ENCODE peak calls at places on chromosomes 12 and 14, in six cellular contexts. One of them, this sample, is unnamed.

GRCh38 chr14:56331815-56332214 is 213.6 kb downstream of the PELI2 start:
- DNase-seq in CMK: no peak
- DNase-seq in activated naive CD4-positive, alpha-beta T cell treated with anti-CD3 and anti-CD28 coated beads, Interleukin-2, amount 50 U/mL, for 72 hours: no peak
- DNase-seq in stimulated activated CD4-positive, alpha-beta T cell treated with anti-CD3 and anti-CD28 coated beads, TNF-alpha, amount 100 ng/mL, for 24 hours: no peak
- DNase-seq in epithelial cell of prostate: no peak
- DNase-seq in lung microvascular endothelial cell: no peak
- DNase-seq in this sample: peak

GRCh38 chr14:53432378-53432802 is 279.3 kb upstream of the DDHD1 start:
- DNase-seq in stimulated activated CD4-positive, alpha-beta T cell treated with anti-CD3 and anti-CD28 coated beads, TNF-alpha, amount 100 ng/mL, for 24 hours: peak
- DNase-seq in epithelial cell of prostate: no peak
- DNase-seq in CMK: no peak
- DNase-seq in lung microvascular endothelial cell: peak
- DNase-seq in activated naive CD4-positive, alpha-beta T cell treated with anti-CD3 and anti-CD28 coated beads, Interleukin-2, amount 50 U/mL, for 72 hours: no peak
- DNase-seq in this sample: no peak

GRCh38 chr12:87300-87699 is 20.7 kb downstream of the IQSEC3 start:
- DNase-seq in activated naive CD4-positive, alpha-beta T cell treated with anti-CD3 and anti-CD28 coated beads, Interleukin-2, amount 50 U/mL, for 72 hours: no peak
- DNase-seq in stimulated activated CD4-positive, alpha-beta T cell treated with anti-CD3 and anti-CD28 coated beads, TNF-alpha, amount 100 ng/mL, for 24 hours: no peak
- DNase-seq in epithelial cell of prostate: no peak
- DNase-seq in CMK: no peak
- DNase-seq in lung microvascular endothelial cell: no peak
- DNase-seq in this sample: no peak

GRCh38 chr12:87988534-87988933 is 40.7 kb downstream of the C12orf50 start:
- DNase-seq in lung microvascular endothelial cell: no peak
- DNase-seq in activated naive CD4-positive, alpha-beta T cell treated with anti-CD3 and anti-CD28 coated beads, Interleukin-2, amount 50 U/mL, for 72 hours: no peak
- DNase-seq in CMK: no peak
- DNase-seq in epithelial cell of prostate: no peak
- DNase-seq in stimulated activated CD4-positive, alpha-beta T cell treated with anti-CD3 and anti-CD28 coated beads, TNF-alpha, amount 100 ng/mL, for 24 hours: no peak
- DNase-seq in this sample: no peak

GRCh38 chr14:39665084-39665483 is 232.9 kb upstream of the FBXO33 start:
- DNase-seq in CMK: no peak
- DNase-seq in epithelial cell of prostate: no peak
- DNase-seq in activated naive CD4-positive, alpha-beta T cell treated with anti-CD3 and anti-CD28 coated beads, Interleukin-2, amount 50 U/mL, for 72 hours: no peak
- DNase-seq in lung microvascular endothelial cell: no peak
- DNase-seq in stimulated activated CD4-positive, alpha-beta T cell treated with anti-CD3 and anti-CD28 coated beads, TNF-alpha, amount 100 ng/mL, for 24 hours: no peak
- DNase-seq in this sample: no peak

GRCh38 chr12:47797432-47797831 is 22.3 kb downstream of the HDAC7 start:
- DNase-seq in activated naive CD4-positive, alpha-beta T cell treated with anti-CD3 and anti-CD28 coated beads, Interleukin-2, amount 50 U/mL, for 72 hours: no peak
- DNase-seq in lung microvascular endothelial cell: no peak
- DNase-seq in CMK: no peak
- DNase-seq in stimulated activated CD4-positive, alpha-beta T cell treated with anti-CD3 and anti-CD28 coated beads, TNF-alpha, amount 100 ng/mL, for 24 hours: no peak
- DNase-seq in epithelial cell of prostate: no peak
- DNase-seq in this sample: no peak

GRCh38 chr14:21092147-21093011 is 6.1 kb downstream of the ZNF219 start:
- DNase-seq in CMK: no peak
- DNase-seq in lung microvascular endothelial cell: peak
- DNase-seq in stimulated activated CD4-positive, alpha-beta T cell treated with anti-CD3 and anti-CD28 coated beads, TNF-alpha, amount 100 ng/mL, for 24 hours: peak
- DNase-seq in activated naive CD4-positive, alpha-beta T cell treated with anti-CD3 and anti-CD28 coated beads, Interleukin-2, amount 50 U/mL, for 72 hours: peak
- DNase-seq in epithelial cell of prostate: no peak
- DNase-seq in this sample: no peak

GRCh38 chr14:77083082-77083481 is 15.0 kb upstream of the CIPC start:
- DNase-seq in lung microvascular endothelial cell: no peak
- DNase-seq in CMK: no peak
- DNase-seq in epithelial cell of prostate: no peak
- DNase-seq in stimulated activated CD4-positive, alpha-beta T cell treated with anti-CD3 and anti-CD28 coated beads, TNF-alpha, amount 100 ng/mL, for 24 hours: no peak
- DNase-seq in activated naive CD4-positive, alpha-beta T cell treated with anti-CD3 and anti-CD28 coated beads, Interleukin-2, amount 50 U/mL, for 72 hours: no peak
- DNase-seq in this sample: no peak

GRCh38 chr14:68771631-68772030 is 21.2 kb downstream of the ZFP36L1 start:
- DNase-seq in stimulated activated CD4-positive, alpha-beta T cell treated with anti-CD3 and anti-CD28 coated beads, TNF-alpha, amount 100 ng/mL, for 24 hours: no peak
- DNase-seq in lung microvascular endothelial cell: peak
- DNase-seq in epithelial cell of prostate: no peak
- DNase-seq in CMK: no peak
- DNase-seq in activated naive CD4-positive, alpha-beta T cell treated with anti-CD3 and anti-CD28 coated beads, Interleukin-2, amount 50 U/mL, for 72 hours: peak
- DNase-seq in this sample: no peak

GRCh38 chr14:33668066-33668465 is 282.8 kb downstream of the EGLN3 start:
- DNase-seq in epithelial cell of prostate: no peak
- DNase-seq in lung microvascular endothelial cell: no peak
- DNase-seq in stimulated activated CD4-positive, alpha-beta T cell treated with anti-CD3 and anti-CD28 coated beads, TNF-alpha, amount 100 ng/mL, for 24 hours: no peak
- DNase-seq in activated naive CD4-positive, alpha-beta T cell treated with anti-CD3 and anti-CD28 coated beads, Interleukin-2, amount 50 U/mL, for 72 hours: no peak
- DNase-seq in CMK: no peak
- DNase-seq in this sample: no peak

GRCh38 chr14:23793532-23793931 is 157.4 kb downstream of the DHRS2 start:
- DNase-seq in stimulated activated CD4-positive, alpha-beta T cell treated with anti-CD3 and anti-CD28 coated beads, TNF-alpha, amount 100 ng/mL, for 24 hours: no peak
- DNase-seq in epithelial cell of prostate: no peak
- DNase-seq in lung microvascular endothelial cell: no peak
- DNase-seq in activated naive CD4-positive, alpha-beta T cell treated with anti-CD3 and anti-CD28 coated beads, Interleukin-2, amount 50 U/mL, for 72 hours: no peak
- DNase-seq in CMK: no peak
- DNase-seq in this sample: no peak

GRCh38 chr12:124433147-124433874 is 134.1 kb downstream of the NCOR2 start:
- DNase-seq in CMK: no peak
- DNase-seq in epithelial cell of prostate: no peak
- DNase-seq in stimulated activated CD4-positive, alpha-beta T cell treated with anti-CD3 and anti-CD28 coated beads, TNF-alpha, amount 100 ng/mL, for 24 hours: no peak
- DNase-seq in activated naive CD4-positive, alpha-beta T cell treated with anti-CD3 and anti-CD28 coated beads, Interleukin-2, amount 50 U/mL, for 72 hours: no peak
- DNase-seq in lung microvascular endothelial cell: no peak
- DNase-seq in this sample: no peak

GRCh38 chr14:89973234-89973823 is 17.6 kb downstream of the TDP1 start:
- DNase-seq in activated naive CD4-positive, alpha-beta T cell treated with anti-CD3 and anti-CD28 coated beads, Interleukin-2, amount 50 U/mL, for 72 hours: peak
- DNase-seq in CMK: no peak
- DNase-seq in epithelial cell of prostate: peak
- DNase-seq in stimulated activated CD4-positive, alpha-beta T cell treated with anti-CD3 and anti-CD28 coated beads, TNF-alpha, amount 100 ng/mL, for 24 hours: peak
- DNase-seq in lung microvascular endothelial cell: peak
- DNase-seq in this sample: no peak

GRCh38 chr12:120497524-120498150 is 1.7 kb downstream of the DYNLL1 start:
- DNase-seq in CMK: no peak
- DNase-seq in lung microvascular endothelial cell: no peak
- DNase-seq in activated naive CD4-positive, alpha-beta T cell treated with anti-CD3 and anti-CD28 coated beads, Interleukin-2, amount 50 U/mL, for 72 hours: no peak
- DNase-seq in stimulated activated CD4-positive, alpha-beta T cell treated with anti-CD3 and anti-CD28 coated beads, TNF-alpha, amount 100 ng/mL, for 24 hours: no peak
- DNase-seq in epithelial cell of prostate: no peak
- DNase-seq in this sample: no peak

GRCh38 chr12:93737457-93738198 is 60.5 kb downstream of the CRADD start:
- DNase-seq in stimulated activated CD4-positive, alpha-beta T cell treated with anti-CD3 and anti-CD28 coated beads, TNF-alpha, amount 100 ng/mL, for 24 hours: no peak
- DNase-seq in lung microvascular endothelial cell: no peak
- DNase-seq in epithelial cell of prostate: no peak
- DNase-seq in CMK: no peak
- DNase-seq in activated naive CD4-positive, alpha-beta T cell treated with anti-CD3 and anti-CD28 coated beads, Interleukin-2, amount 50 U/mL, for 72 hours: no peak
- DNase-seq in this sample: no peak

GRCh38 chr14:79177106-79177505 is 1006.9 kb downstream of the NRXN3 start:
- DNase-seq in stimulated activated CD4-positive, alpha-beta T cell treated with anti-CD3 and anti-CD28 coated beads, TNF-alpha, amount 100 ng/mL, for 24 hours: no peak
- DNase-seq in lung microvascular endothelial cell: no peak
- DNase-seq in activated naive CD4-positive, alpha-beta T cell treated with anti-CD3 and anti-CD28 coated beads, Interleukin-2, amount 50 U/mL, for 72 hours: no peak
- DNase-seq in CMK: no peak
- DNase-seq in epithelial cell of prostate: no peak
- DNase-seq in this sample: no peak

GRCh38 chr12:104975621-104976343 is 10.3 kb upstream of the NOPCHAP1 start:
- DNase-seq in epithelial cell of prostate: no peak
- DNase-seq in stimulated activated CD4-positive, alpha-beta T cell treated with anti-CD3 and anti-CD28 coated beads, TNF-alpha, amount 100 ng/mL, for 24 hours: no peak
- DNase-seq in lung microvascular endothelial cell: no peak
- DNase-seq in CMK: no peak
- DNase-seq in activated naive CD4-positive, alpha-beta T cell treated with anti-CD3 and anti-CD28 coated beads, Interleukin-2, amount 50 U/mL, for 72 hours: no peak
- DNase-seq in this sample: no peak

GRCh38 chr12:104674083-104674482 is 217.3 kb downstream of the CHST11 start:
- DNase-seq in activated naive CD4-positive, alpha-beta T cell treated with anti-CD3 and anti-CD28 coated beads, Interleukin-2, amount 50 U/mL, for 72 hours: no peak
- DNase-seq in stimulated activated CD4-positive, alpha-beta T cell treated with anti-CD3 and anti-CD28 coated beads, TNF-alpha, amount 100 ng/mL, for 24 hours: no peak
- DNase-seq in epithelial cell of prostate: no peak
- DNase-seq in CMK: no peak
- DNase-seq in lung microvascular endothelial cell: no peak
- DNase-seq in this sample: no peak

GRCh38 chr12:102631274-102631673 is 150.9 kb upstream of the IGF1 start:
- DNase-seq in epithelial cell of prostate: no peak
- DNase-seq in stimulated activated CD4-positive, alpha-beta T cell treated with anti-CD3 and anti-CD28 coated beads, TNF-alpha, amount 100 ng/mL, for 24 hours: no peak
- DNase-seq in activated naive CD4-positive, alpha-beta T cell treated with anti-CD3 and anti-CD28 coated beads, Interleukin-2, amount 50 U/mL, for 72 hours: no peak
- DNase-seq in lung microvascular endothelial cell: no peak
- DNase-seq in CMK: no peak
- DNase-seq in this sample: peak

GRCh38 chr12:48419409-48419935 is 52.9 kb upstream of the ANP32D start:
- DNase-seq in stimulated activated CD4-positive, alpha-beta T cell treated with anti-CD3 and anti-CD28 coated beads, TNF-alpha, amount 100 ng/mL, for 24 hours: no peak
- DNase-seq in epithelial cell of prostate: no peak
- DNase-seq in lung microvascular endothelial cell: no peak
- DNase-seq in CMK: no peak
- DNase-seq in activated naive CD4-positive, alpha-beta T cell treated with anti-CD3 and anti-CD28 coated beads, Interleukin-2, amount 50 U/mL, for 72 hours: no peak
- DNase-seq in this sample: no peak

GRCh38 chr14:36022765-36023415 is 153.6 kb downstream of the PTCSC3 start:
- DNase-seq in CMK: no peak
- DNase-seq in epithelial cell of prostate: no peak
- DNase-seq in lung microvascular endothelial cell: no peak
- DNase-seq in stimulated activated CD4-positive, alpha-beta T cell treated with anti-CD3 and anti-CD28 coated beads, TNF-alpha, amount 100 ng/mL, for 24 hours: no peak
- DNase-seq in activated naive CD4-positive, alpha-beta T cell treated with anti-CD3 and anti-CD28 coated beads, Interleukin-2, amount 50 U/mL, for 72 hours: no peak
- DNase-seq in this sample: no peak

GRCh38 chr12:18224745-18225144 is 36.6 kb upstream of the PIK3C2G start:
- DNase-seq in lung microvascular endothelial cell: no peak
- DNase-seq in stimulated activated CD4-positive, alpha-beta T cell treated with anti-CD3 and anti-CD28 coated beads, TNF-alpha, amount 100 ng/mL, for 24 hours: no peak
- DNase-seq in CMK: no peak
- DNase-seq in activated naive CD4-positive, alpha-beta T cell treated with anti-CD3 and anti-CD28 coated beads, Interleukin-2, amount 50 U/mL, for 72 hours: no peak
- DNase-seq in epithelial cell of prostate: no peak
- DNase-seq in this sample: no peak

GRCh38 chr14:87687338-87687876 is 305.6 kb downstream of the GALC start:
- DNase-seq in stimulated activated CD4-positive, alpha-beta T cell treated with anti-CD3 and anti-CD28 coated beads, TNF-alpha, amount 100 ng/mL, for 24 hours: no peak
- DNase-seq in CMK: no peak
- DNase-seq in lung microvascular endothelial cell: no peak
- DNase-seq in epithelial cell of prostate: no peak
- DNase-seq in activated naive CD4-positive, alpha-beta T cell treated with anti-CD3 and anti-CD28 coated beads, Interleukin-2, amount 50 U/mL, for 72 hours: no peak
- DNase-seq in this sample: no peak

GRCh38 chr12:47164730-47165439 is 85.1 kb upstream of the AMIGO2 start:
- DNase-seq in lung microvascular endothelial cell: peak
- DNase-seq in CMK: no peak
- DNase-seq in activated naive CD4-positive, alpha-beta T cell treated with anti-CD3 and anti-CD28 coated beads, Interleukin-2, amount 50 U/mL, for 72 hours: no peak
- DNase-seq in stimulated activated CD4-positive, alpha-beta T cell treated with anti-CD3 and anti-CD28 coated beads, TNF-alpha, amount 100 ng/mL, for 24 hours: no peak
- DNase-seq in epithelial cell of prostate: no peak
- DNase-seq in this sample: no peak

GRCh38 chr12:44968960-44969359 is 81.9 kb downstream of the DBX2 start:
- DNase-seq in epithelial cell of prostate: no peak
- DNase-seq in activated naive CD4-positive, alpha-beta T cell treated with anti-CD3 and anti-CD28 coated beads, Interleukin-2, amount 50 U/mL, for 72 hours: no peak
- DNase-seq in CMK: no peak
- DNase-seq in stimulated activated CD4-positive, alpha-beta T cell treated with anti-CD3 and anti-CD28 coated beads, TNF-alpha, amount 100 ng/mL, for 24 hours: no peak
- DNase-seq in lung microvascular endothelial cell: no peak
- DNase-seq in this sample: no peak

GRCh38 chr12:109709401-109710278 is 4.0 kb upstream of the FAM222A start:
- DNase-seq in CMK: no peak
- DNase-seq in stimulated activated CD4-positive, alpha-beta T cell treated with anti-CD3 and anti-CD28 coated beads, TNF-alpha, amount 100 ng/mL, for 24 hours: no peak
- DNase-seq in activated naive CD4-positive, alpha-beta T cell treated with anti-CD3 and anti-CD28 coated beads, Interleukin-2, amount 50 U/mL, for 72 hours: no peak
- DNase-seq in epithelial cell of prostate: no peak
- DNase-seq in lung microvascular endothelial cell: no peak
- DNase-seq in this sample: no peak

GRCh38 chr12:117970334-117970733 is 1.5 kb upstream of the KSR2 start:
- DNase-seq in epithelial cell of prostate: no peak
- DNase-seq in CMK: no peak
- DNase-seq in stimulated activated CD4-positive, alpha-beta T cell treated with anti-CD3 and anti-CD28 coated beads, TNF-alpha, amount 100 ng/mL, for 24 hours: no peak
- DNase-seq in lung microvascular endothelial cell: no peak
- DNase-seq in activated naive CD4-positive, alpha-beta T cell treated with anti-CD3 and anti-CD28 coated beads, Interleukin-2, amount 50 U/mL, for 72 hours: no peak
- DNase-seq in this sample: no peak